ENCODE peak calls at places on chromosome 3, in nine cellular contexts. N is GM12892; B is GM12891; K is GM23248; O is nucleus accumbens; V is stimulated activated CD4-positive, alpha-beta T cell treated with anti-CD3 and anti-CD28 coated beads, Interleukin-1b, Interleukin-23, amount 100 ng/mL, for 48 hours; X is M059J; Q is NT2/D1; A is activated naive CD4-positive, alpha-beta T cell treated with anti-CD3 and anti-CD28 coated beads, Interleukin-2, amount 10 ng/mL, durations not matched to agents 7 days and 5 days. T is an unnamed sample.

GRCh38 chr3:40718209-40718608 is 193.4 kb downstream of the ZNF621 start:
- DNase-seq in N (no peak), B (no peak), K (no peak), O (no peak), V (no peak), X (no peak), Q (no peak), A (no peak), T (no peak)

GRCh38 chr3:24220859-24221657 is 273.6 kb downstream of the THRB start:
- DNase-seq in N (no peak), B (no peak), K (peak; percentile 97), O (no peak), V (no peak), X (peak; percentile 93), Q (peak; percentile 57), A (no peak), T (no peak)

GRCh38 chr3:57393957-57394356 is 101.5 kb upstream of the ASB14 start:
- DNase-seq in N (no peak), B (no peak), K (no peak), O (no peak), V (no peak), X (no peak), Q (no peak), A (no peak), T (peak; percentile 58)

GRCh38 chr3:45793482-45794176 is 2.7 kb downstream of the SLC6A20 start:
- DNase-seq in N (no peak), B (no peak), K (no peak), O (no peak), V (no peak), X (peak; percentile 54), Q (no peak), A (no peak), T (no peak)

GRCh38 chr3:54966979-54967378 is 39.1 kb upstream of the LRTM1 start:
- DNase-seq in N (no peak), B (no peak), K (no peak), O (no peak), V (no peak), X (no peak), Q (no peak), A (no peak), T (no peak)

GRCh38 chr3:15810702-15811101 is 12.9 kb upstream of the ANKRD28 start:
- DNase-seq in N (no peak), B (no peak), K (no peak), O (no peak), V (no peak), X (no peak), Q (no peak), A (no peak), T (no peak)

GRCh38 chr3:38805765-38806386 is 10.1 kb downstream of the SCN10A start:
- DNase-seq in N (peak; percentile 8), B (peak; percentile 18), K (peak; percentile 80), O (no peak), V (peak; percentile 31), X (peak; percentile 59), Q (peak; percentile 81), A (peak; percentile 73), T (peak; percentile 67)

GRCh38 chr3:137692803-137693431 is 71.2 kb upstream of the SOX14 start:
- DNase-seq in N (peak; percentile 5), B (peak; percentile 7), K (peak; percentile 15), O (no peak), V (no peak), X (peak; percentile 26), Q (peak; percentile 66), A (no peak), T (peak; percentile 49)

GRCh38 chr3:141280086-141280485 is 48.5 kb downstream of the PXYLP1 start:
- DNase-seq in N (no peak), B (no peak), K (peak; percentile 92), O (no peak), V (no peak), X (peak; percentile 86), Q (no peak), A (no peak), T (no peak)

GRCh38 chr3:36774072-36774471 is 9.7 kb upstream of the DCLK3 start:
- DNase-seq in N (no peak), B (no peak), K (peak; percentile 58), O (no peak), V (no peak), X (no peak), Q (no peak), A (no peak), T (no peak)

GRCh38 chr3:158102660-158103085 is 3.5 kb downstream of the SHOX2 start:
- DNase-seq in N (no peak), B (no peak), K (no peak), O (no peak), V (no peak), X (no peak), Q (no peak), A (no peak), T (no peak)

GRCh38 chr3:136078421-136079364 is 113.2 kb downstream of the PPP2R3A start:
- DNase-seq in N (no peak), B (no peak), K (peak; percentile 65), O (no peak), V (no peak), X (peak; percentile 49), Q (no peak), A (no peak), T (peak; percentile 74)

GRCh38 chr3:40167958-40168357 is 141.5 kb upstream of the EIF1B start:
- DNase-seq in N (no peak), B (no peak), K (no peak), O (no peak), V (no peak), X (no peak), Q (no peak), A (no peak), T (no peak)

GRCh38 chr3:161649900-161650484 is 153.4 kb downstream of the OTOL1 start:
- DNase-seq in N (no peak), B (no peak), K (no peak), O (no peak), V (no peak), X (no peak), Q (no peak), A (no peak), T (no peak)

GRCh38 chr3:53255360-53255774 is 455 bp downstream of the TKT start:
- DNase-seq in N (no peak), B (no peak), K (peak; percentile 76), O (peak; percentile 53), V (peak; percentile 29), X (no peak), Q (no peak), A (peak; percentile 60), T (peak; percentile 41)

GRCh38 chr3:152205097-152205593 is 63.6 kb upstream of the MBNL1 start:
- DNase-seq in N (no peak), B (no peak), K (no peak), O (no peak), V (no peak), X (no peak), Q (no peak), A (no peak), T (peak; percentile 99)

GRCh38 chr3:13018039-13018431 is 55.2 kb downstream of the IQSEC1 start:
- DNase-seq in N (no peak), B (no peak), K (peak; percentile 73), O (no peak), V (no peak), X (peak; percentile 76), Q (no peak), A (no peak), T (no peak)

GRCh38 chr3:126488886-126489569 is 13.3 kb upstream of the ZXDC start:
- DNase-seq in N (no peak), B (no peak), K (no peak), O (no peak), V (no peak), X (no peak), Q (no peak), A (no peak), T (no peak)

GRCh38 chr3:188179006-188179966 is 25.3 kb downstream of the LPP start:
- DNase-seq in N (no peak), B (no peak), K (peak; percentile 84), O (no peak), V (no peak), X (no peak), Q (no peak), A (no peak), T (no peak)

GRCh38 chr3:106114848-106115247 is 246.0 kb upstream of the CBLB start:
- DNase-seq in N (no peak), B (no peak), K (peak; percentile 62), O (no peak), V (no peak), X (peak; percentile 28), Q (no peak), A (no peak), T (no peak)

GRCh38 chr3:170469151-170470062 is 50.7 kb downstream of the CLDN11 start:
- DNase-seq in N (no peak), B (no peak), K (peak; percentile 65), O (no peak), V (no peak), X (peak; percentile 89), Q (no peak), A (no peak), T (no peak)